ENCODE peak calls at places on chromosomes 13 and 19, in six cellular contexts. G is foreskin fibroblast; W is left cardiac atrium; J is NCI-H1417; B is naive thymus-derived CD8-positive, alpha-beta T cell; V is NCI-H1092. A is an unnamed sample.
A peak's percentile ranks its signal among the peaks of the same experiment; 100 is the strongest.

GRCh38 chr13:41554626-41555386 is 97.5 kb downstream of the RGCC start:
- DNase-seq in J (no peak), B (no peak), G (no peak), V (no peak), W (no peak), A (no peak)

GRCh38 chr19:49809155-49809986 is 3.7 kb downstream of the FUZ start:
- DNase-seq in W (peak; percentile 72), J (peak; percentile 62), V (no peak), B (peak; percentile 54), G (peak; percentile 56), A (peak; percentile 84)

GRCh38 chr13:23960566-23961156 is 63.4 kb upstream of the C1QTNF9B start:
- DNase-seq in G (peak; percentile 69), W (no peak), V (peak; percentile 26), J (peak; percentile 11), B (no peak), A (no peak)

GRCh38 chr13:37747071-37747612 is 122.4 kb downstream of the TRPC4 start:
- DNase-seq in B (no peak), J (peak; percentile 57), W (no peak), G (peak; percentile 84), V (peak; percentile 2), A (no peak)

GRCh38 chr13:29619995-29620394 is 24.5 kb upstream of the SLC7A1 start:
- DNase-seq in V (no peak), J (no peak), W (no peak), B (no peak), G (peak; percentile 45), A (no peak)

GRCh38 chr19:41563847-41564514 is 12.0 kb upstream of the CEACAM21 start:
- DNase-seq in G (no peak), B (peak; percentile 57), J (peak; percentile 33), V (no peak), W (no peak), A (no peak)

GRCh38 chr13:94470126-94470525 is 9.4 kb downstream of the DCT start:
- DNase-seq in V (no peak), G (no peak), B (no peak), J (no peak), W (no peak), A (no peak)

GRCh38 chr13:101945435-101945834 is 456.4 kb downstream of the FGF14 start:
- DNase-seq in B (no peak), J (no peak), W (no peak), G (peak; percentile 3), V (no peak), A (no peak)

GRCh38 chr13:108220042-108220441 is 1.9 kb downstream of the ABHD13 start:
- DNase-seq in G (no peak), V (no peak), B (no peak), W (no peak), J (no peak), A (no peak)

GRCh38 chr19:2270157-2270571 is 11.8 kb downstream of the PEAK3 start:
- DNase-seq in B (no peak), V (no peak), J (no peak), W (peak; percentile 73), G (peak; percentile 66), A (peak; percentile 85)

GRCh38 chr19:5680083-5680436 is 256 bp downstream of the MICOS13 start:
- DNase-seq in W (peak; percentile 71), J (no peak), G (no peak), V (no peak), B (no peak), A (peak; percentile 79)

GRCh38 chr19:41910240-41910991 is 17.8 kb downstream of the ERFL start:
- DNase-seq in V (no peak), W (no peak), B (no peak), J (no peak), G (no peak), A (no peak)

GRCh38 chr13:109626386-109627171 is 159.8 kb downstream of the IRS2 start:
- DNase-seq in W (no peak), J (no peak), B (no peak), V (no peak), G (no peak), A (no peak)

GRCh38 chr13:100440756-100441421 is 147.7 kb downstream of the GGACT start:
- DNase-seq in J (no peak), W (no peak), V (no peak), G (peak; percentile 70), B (no peak), A (no peak)

GRCh38 chr13:74114202-74114601 is 20.0 kb downstream of the KLF12 start:
- DNase-seq in J (no peak), W (no peak), V (no peak), G (peak; percentile 51), B (no peak), A (no peak)

GRCh38 chr19:50728084-50728737 is 5.0 kb downstream of the CLEC11A start:
- DNase-seq in B (peak; percentile 84), W (peak; percentile 91), V (no peak), J (no peak), G (peak; percentile 93), A (peak; percentile 91)

GRCh38 chr19:46000497-46001246 is 5.4 kb downstream of the CCDC61 start:
- DNase-seq in W (peak; percentile 51), J (peak; percentile 30), G (peak; percentile 32), B (peak; percentile 74), V (no peak), A (no peak)

GRCh38 chr19:4851551-4852290 is 15.7 kb downstream of the PLIN3 start:
- DNase-seq in G (peak; percentile 71), W (peak; percentile 75), B (peak; percentile 77), V (peak; percentile 47), J (peak; percentile 47), A (peak; percentile 87)

GRCh38 chr19:31666126-31666525 is 316.9 kb upstream of the TSHZ3 start:
- DNase-seq in V (no peak), W (no peak), J (no peak), G (no peak), B (no peak), A (no peak)

GRCh38 chr19:23787106-23787505 is 28.4 kb upstream of the ZNF681 start:
- DNase-seq in G (no peak), J (no peak), V (no peak), B (no peak), W (no peak), A (no peak)

A was measured in sigmoid colon.